ENCODE peak calls at places on chromosomes 6 and 20, in nine cellular contexts. N is kidney, C is MM.1S, E is IMR-90, V is HCT116, A is HepG2, U is astrocyte, Y is mammary epithelial cell, D is fibroblast of lung. R is an unnamed sample.

GRCh38 chr6:42841844-42842584 is 37.4 kb upstream of the RPL7L1 start:
- DNase-seq in Y (no peak), E (no peak), D (no peak), A (no peak), N (no peak), U (no peak), V (no peak), C (peak), R (no peak)

GRCh38 chr20:19973920-19974620 is 43.1 kb upstream of the NAA20 start:
- DNase-seq in N (peak), C (no peak), A (no peak), D (peak), E (peak), V (no peak), Y (peak), U (peak), R (no peak)

GRCh38 chr6:154410619-154411044 is 54.0 kb upstream of the IPCEF1 start:
- DNase-seq in U (peak), N (no peak), Y (peak), E (peak), V (peak), D (peak), A (peak), C (no peak), R (no peak)

GRCh38 chr6:21769405-21769851 is 175.9 kb downstream of the SOX4 start:
- DNase-seq in Y (peak), V (no peak), U (peak), C (no peak), A (no peak), D (peak), E (peak), N (no peak), R (peak)

GRCh38 chr6:163926642-163927041 is 512.1 kb downstream of the QKI start:
- DNase-seq in U (peak), N (no peak), E (no peak), Y (no peak), C (no peak), A (no peak), D (peak), V (no peak), R (no peak)

GRCh38 chr6:12288844-12289654 is 1.1 kb upstream of the EDN1 start:
- DNase-seq in D (peak), U (peak), Y (peak), A (peak), V (peak), C (peak), N (no peak), E (peak), R (peak)

GRCh38 chr6:143176090-143177021 is 115.7 kb downstream of the AIG1 start:
- DNase-seq in C (no peak), U (peak), A (no peak), Y (peak), V (peak), N (no peak), E (peak), D (peak), R (peak)

GRCh38 chr6:149012040-149012545 is 265.3 kb downstream of the UST start:
- DNase-seq in D (peak), U (peak), E (peak), Y (peak), C (no peak), A (no peak), V (peak), N (no peak), R (no peak)

GRCh38 chr6:79269877-79270276 is 35.4 kb upstream of the HMGN3 start:
- DNase-seq in A (no peak), V (no peak), Y (peak), U (peak), E (peak), D (peak), N (no peak), C (no peak), R (no peak)

GRCh38 chr6:97524846-97525245 is 241.8 kb upstream of the MMS22L start:
- DNase-seq in U (no peak), C (no peak), A (no peak), N (no peak), E (no peak), D (peak), V (no peak), Y (peak), R (peak)

GRCh38 chr6:42520786-42521607 is 42.8 kb upstream of the UBR2 start:
- DNase-seq in D (peak), A (no peak), N (no peak), C (no peak), U (peak), E (peak), V (peak), Y (peak), R (no peak)

GRCh38 chr6:106134906-106135634 is 48.9 kb downstream of the PRDM1 start:
- DNase-seq in D (peak), N (no peak), E (no peak), C (no peak), V (peak), A (peak), Y (peak), U (peak), R (no peak)

GRCh38 chr20:13430346-13431002 is 208.3 kb downstream of the TASP1 start:
- DNase-seq in N (no peak), Y (peak), U (peak), E (peak), V (peak), C (no peak), A (peak), D (peak), R (no peak)

GRCh38 chr20:64051532-64052325 is 2.3 kb upstream of the SOX18 start:
- DNase-seq in E (no peak), C (no peak), A (no peak), D (no peak), N (peak), U (no peak), V (no peak), Y (no peak), R (no peak)

GRCh38 chr20:50520222-50520877 is 10.2 kb downstream of the PTPN1 start:
- DNase-seq in C (no peak), U (no peak), E (no peak), A (no peak), Y (no peak), V (no peak), D (no peak), N (no peak), R (no peak)

GRCh38 chr20:63009988-63010769 is 3.4 kb upstream of the BHLHE23 start:
- DNase-seq in U (peak), D (peak), Y (no peak), V (no peak), C (peak), N (no peak), A (no peak), E (peak), R (peak)

GRCh38 chr20:57913156-57913930 is 203.5 kb upstream of the PMEPA1 start:
- DNase-seq in D (no peak), U (no peak), N (no peak), V (no peak), Y (no peak), C (no peak), A (no peak), E (no peak), R (no peak)

DNA sequence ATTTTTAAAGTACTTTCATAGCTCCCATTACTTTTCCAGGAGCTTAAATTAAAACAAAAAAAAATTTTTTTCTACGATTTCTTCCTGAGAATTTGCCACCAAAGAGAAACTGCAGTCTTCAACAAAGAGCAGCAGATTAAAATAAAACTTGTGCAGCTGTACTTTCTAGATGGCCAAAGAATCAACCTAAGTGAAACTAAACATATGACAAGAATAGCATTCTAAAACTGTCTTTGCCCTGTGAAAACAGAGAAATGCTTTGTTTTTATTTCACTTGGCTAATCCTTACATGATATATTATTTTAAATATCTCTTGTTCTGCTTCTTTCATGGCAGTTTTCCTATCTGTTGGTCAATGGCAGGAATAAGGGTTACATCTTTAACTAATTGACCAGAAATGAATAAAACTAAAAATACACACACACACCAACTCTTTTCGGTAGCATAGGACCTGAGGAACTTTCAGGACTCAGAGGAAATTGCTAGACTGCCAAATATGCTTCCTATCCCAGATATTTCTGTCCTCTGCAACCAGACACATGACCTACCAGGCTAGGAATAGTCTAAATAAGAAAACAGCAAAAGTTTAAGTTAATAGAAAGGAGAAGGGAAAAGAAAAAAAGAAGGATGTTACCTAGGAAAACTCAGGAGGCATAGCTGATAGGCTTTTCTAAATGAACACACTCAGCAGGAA is 74.8 kb downstream of the MAP3K5 start:
- DNase-seq in Y (no peak), E (peak), D (peak), V (no peak), U (peak), C (peak), N (no peak), A (no peak), R (no peak)
- H3K4me3 ChIP-seq in Y (no peak), E (no peak), D (no peak), V (no peak), U (no peak), C (peak), N (peak), A (no peak), R (no peak)

DNA sequence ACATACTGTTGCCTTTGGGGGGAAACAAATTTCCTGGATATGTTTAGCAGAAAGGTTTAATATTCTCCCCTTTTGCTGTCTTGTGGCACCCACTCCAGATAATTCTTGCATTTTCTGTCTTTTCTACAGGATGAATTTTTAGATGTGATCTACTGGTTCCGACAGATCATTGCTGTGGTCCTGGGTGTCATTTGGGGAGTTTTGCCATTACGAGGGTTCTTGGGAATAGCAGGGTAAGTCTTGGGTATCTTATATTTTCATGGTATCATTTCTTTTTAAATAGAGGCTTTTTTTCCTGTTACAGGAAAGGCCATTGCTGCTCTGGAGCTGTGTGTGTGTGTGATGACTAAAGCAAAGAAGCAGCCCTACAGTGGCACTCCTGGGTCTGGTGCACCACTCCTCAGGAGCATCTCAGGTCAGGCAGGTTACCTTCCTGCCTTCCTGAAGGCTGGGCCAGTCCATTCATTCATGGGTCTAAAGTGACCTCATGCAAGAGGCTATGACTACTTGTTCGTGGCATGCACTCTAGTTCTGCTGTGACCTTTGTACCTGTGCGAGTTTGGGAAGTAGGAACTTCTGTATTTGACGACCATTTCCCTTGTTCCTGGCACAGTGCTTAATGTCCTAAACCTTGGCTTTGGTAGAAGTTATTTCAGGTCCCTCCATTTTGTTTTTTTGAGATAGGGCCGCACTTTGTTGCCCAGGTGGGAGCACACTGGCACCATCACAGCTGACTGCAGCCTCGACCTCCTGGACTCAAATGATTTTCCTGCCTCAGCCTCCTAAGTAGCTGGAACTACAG is 2.2 kb downstream of the RAB5IF start:
- DNase-seq in E (no peak), C (no peak), N (no peak), U (no peak), D (no peak), A (peak), V (no peak), Y (peak), R (no peak)
- H3K9ac ChIP-seq in E (no peak), C (peak), N (peak), U (no peak), D (no peak), A (peak), V (peak), Y (no peak), R (no peak)

GRCh38 chr20:9617940-9618339 is 103.5 kb downstream of the LAMP5 start:
- DNase-seq in V (peak), U (peak), Y (peak), A (peak), C (peak), E (peak), N (no peak), D (peak), R (peak)
- TF ChIP-seq CTCF in V (peak), U (peak), Y (peak), A (peak), C (peak), E (peak), N (peak), D (peak), R (peak)

DNA sequence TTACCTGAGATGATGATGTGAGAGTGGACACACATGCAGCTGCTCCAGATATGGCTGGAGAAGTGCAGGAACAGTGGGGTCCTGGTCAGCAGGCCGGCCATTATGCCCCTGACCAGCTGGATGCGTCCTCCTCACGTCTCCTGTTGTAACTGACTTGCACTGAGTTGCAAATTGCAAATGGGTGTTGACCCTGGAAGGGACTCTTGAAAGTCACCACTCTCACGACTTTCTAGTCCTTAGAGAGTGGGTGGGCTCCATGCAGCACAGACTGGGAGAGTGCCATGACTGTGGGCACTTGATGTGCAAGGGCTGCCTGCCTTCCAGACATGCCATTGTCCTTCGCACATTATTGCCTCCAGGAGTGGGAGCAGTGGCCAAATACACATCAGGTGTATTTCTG is 10.8 kb downstream of the FAM83D start:
- DNase-seq in E (no peak), C (no peak), V (no peak), D (no peak), A (no peak), N (no peak), Y (no peak), U (no peak), R (no peak)
- H3K4me3 ChIP-seq in E (no peak), C (no peak), V (no peak), D (no peak), A (no peak), N (no peak), Y (no peak), U (no peak), R (no peak)

R was measured in endodermal cell.